ENCODE peak calls at places on chromosomes 7 and 10, in four cellular contexts. Z is cardiac muscle cell, M is heart right ventricle, K is GM06990. P is an unnamed sample. For H3K27me3, the result is how much of the 10 kb centered on the place peaks cover.

GRCh38 chr10:60570941-60571340 is 181.3 kb upstream of the ANK3 start:
- DNase-seq in Z (no peak), M (no peak), K (no peak), P (no peak)

GRCh38 chr10:26773633-26774032 is 76.1 kb downstream of the PDSS1 start:
- DNase-seq in Z (no peak), M (no peak), K (no peak), P (no peak)

GRCh38 chr7:55969391-55969790 is 5.0 kb downstream of the NIPSNAP2 start:
- DNase-seq in Z (no peak), M (no peak), K (no peak), P (no peak)

GRCh38 chr7:151168022-151168786 is 710 bp upstream of the GBX1 start:
- DNase-seq in Z (peak), M (peak), K (peak), P (peak)

GRCh38 chr7:123367508-123368122 is 166.8 kb downstream of the IQUB start:
- DNase-seq in Z (peak), M (no peak), K (no peak), P (peak)

GRCh38 chr7:137898839-137899681 is 52.3 kb upstream of the DGKI start:
- DNase-seq in Z (peak), M (peak), K (peak), P (peak)

GRCh38 chr10:110029448-110029847 is 21.7 kb downstream of the ADD3 start:
- DNase-seq in Z (no peak), M (no peak), K (no peak), P (no peak)

GRCh38 chr7:55538538-55538937 is 33.8 kb downstream of the VOPP1 start:
- DNase-seq in Z (no peak), M (no peak), K (no peak), P (no peak)

GRCh38 chr10:91909178-91909677 is at the start of gene FGFBP3:
- DNase-seq in Z (peak), M (no peak), K (no peak), P (peak)

GRCh38 chr10:129848084-129848483 is 116.0 kb downstream of the EBF3 start:
- DNase-seq in Z (no peak), M (no peak), K (no peak), P (no peak)
- H3K27me3 ChIP-seq in Z (under half), M (under half), K (under half), P (under half)

DNA sequence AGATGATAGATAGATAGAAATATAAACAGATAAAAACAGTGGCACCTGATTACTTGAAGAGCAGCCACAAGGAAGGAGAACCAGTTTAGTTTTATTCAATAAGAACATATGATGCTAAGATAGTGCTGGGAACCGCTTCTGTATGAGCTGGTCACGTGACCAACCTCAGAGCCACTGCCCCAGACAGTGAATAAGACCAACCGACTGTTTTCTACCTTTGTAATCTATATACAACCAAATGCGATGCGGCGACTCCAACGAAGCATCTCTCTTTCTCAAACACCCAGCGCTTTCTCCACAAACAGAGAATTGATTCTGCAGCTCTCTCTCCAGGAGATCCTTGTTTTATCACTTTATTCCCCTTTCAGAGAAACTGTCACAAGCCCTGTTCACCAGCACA is 55.5 kb upstream of the JCAD start:
- DNase-seq in Z (peak), M (no peak), K (no peak), P (no peak)
- H3K4me3 ChIP-seq in Z (peak), M (no peak), K (no peak), P (no peak)

GRCh38 chr7:148340438-148340837 is 250.1 kb upstream of the C7orf33 start:
- DNase-seq in Z (no peak), M (no peak), K (no peak), P (no peak)

GRCh38 chr7:148337995-148338747 is 252.4 kb upstream of the C7orf33 start:
- DNase-seq in Z (no peak), M (no peak), K (no peak), P (no peak)

GRCh38 chr7:148344406-148344805 is 246.2 kb upstream of the C7orf33 start:
- DNase-seq in Z (no peak), M (no peak), K (no peak), P (no peak)

GRCh38 chr7:148337566-148337965 is 253.0 kb upstream of the C7orf33 start:
- DNase-seq in Z (no peak), M (no peak), K (no peak), P (no peak)

GRCh38 chr7:148340881-148341280 is 249.7 kb upstream of the C7orf33 start:
- DNase-seq in Z (peak), M (no peak), K (no peak), P (no peak)
- H3K27me3 ChIP-seq in Z (under half), M (half or more), K (under half), P (under half)

GRCh38 chr7:191105-192034 is 1.0 kb upstream of the FAM20C start:
- DNase-seq in Z (peak), M (peak), K (no peak), P (peak)
- H3K4me3 ChIP-seq in Z (peak), M (peak), K (no peak), P (peak)

DNA sequence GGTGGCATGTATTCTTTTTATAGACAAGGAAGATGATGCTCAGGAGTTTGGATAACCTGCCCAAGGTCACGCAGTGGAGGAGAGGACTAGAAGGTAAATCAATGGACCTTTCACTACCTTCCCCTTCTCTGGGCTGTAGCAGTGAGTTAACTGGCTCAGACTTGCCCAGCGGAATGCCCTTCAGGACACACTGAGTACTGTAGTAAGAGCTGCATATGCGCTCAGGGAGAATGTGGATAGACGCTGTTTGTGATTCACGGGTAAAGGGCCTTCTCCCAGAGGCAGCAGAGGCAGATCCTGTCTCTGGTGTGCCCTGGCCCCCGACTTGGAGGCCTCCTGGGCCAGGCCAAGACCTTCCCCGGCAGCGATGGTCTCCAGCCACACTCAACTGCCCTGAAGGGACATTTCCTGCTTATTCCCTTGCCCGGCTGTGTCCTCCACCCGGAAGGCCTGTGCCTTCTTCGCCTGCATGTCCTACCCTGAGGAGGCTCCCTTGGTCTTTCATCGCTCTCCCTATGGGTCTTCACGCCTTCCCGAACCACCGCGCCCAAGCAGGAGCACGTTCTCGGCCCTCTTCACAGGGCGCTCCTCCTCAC is 1.9 kb upstream of the IKZF1 start:
- DNase-seq in Z (no peak), M (no peak), K (no peak), P (peak)
- H3K27me3 ChIP-seq in Z (half or more), M (under half), K (under half), P (under half)

GRCh38 chr10:11447571-11447970 is 163.9 kb downstream of the USP6NL start:
- DNase-seq in Z (no peak), M (no peak), K (no peak), P (no peak)
- H3K4me3 ChIP-seq in Z (no peak), M (no peak), K (no peak), P (no peak)